ENCODE peak calls at places on chromosomes 2 and 18, in five cellular contexts. B, E, W, A and C are unnamed samples.

GRCh38 chr2:55054476-55054875 is 4.2 kb upstream of the RTN4 start:
- DNase-seq in A (no peak), B (no peak), E (no peak), W (no peak), C (no peak)

GRCh38 chr2:140882671-140883620 is 1247.9 kb downstream of the LRP1B start:
- DNase-seq in E (no peak), B (no peak), W (peak), A (no peak), C (no peak)

GRCh38 chr2:77192811-77193289 is 329.3 kb downstream of the LRRTM4 start:
- DNase-seq in A (no peak), W (no peak), E (no peak), B (no peak), C (no peak)

GRCh38 chr2:106095478-106096392 is 98.4 kb downstream of the UXS1 start:
- DNase-seq in B (no peak), W (no peak), A (no peak), E (no peak), C (no peak)

GRCh38 chr2:136116111-136116812 is 1.7 kb downstream of the CXCR4 start:
- DNase-seq in E (peak), B (no peak), A (peak), W (no peak), C (no peak)

GRCh38 chr2:170155022-170155722 is 22.8 kb upstream of the MYO3B start:
- DNase-seq in W (peak), B (no peak), A (peak), E (peak), C (no peak)

GRCh38 chr18:48705043-48705442 is 166.2 kb downstream of the CTIF start:
- DNase-seq in W (no peak), E (no peak), A (no peak), B (no peak), C (no peak)

GRCh38 chr2:231223458-231223970 is 25.1 kb downstream of the ARMC9 start:
- DNase-seq in A (no peak), W (peak), B (no peak), E (no peak), C (no peak)

GRCh38 chr18:35183846-35184245 is 57.0 kb upstream of the ZNF397 start:
- DNase-seq in E (no peak), A (no peak), B (no peak), W (no peak), C (no peak)
- TF ChIP-seq CEBPB in E (no peak), A (no peak), B (no peak), W (no peak), C (no peak)

GRCh38 chr2:165794520-165794882 is 454 bp upstream of the GALNT3 start:
- DNase-seq in B (no peak), E (no peak), W (peak), A (no peak), C (peak)
- TF ChIP-seq CEBPB in B (no peak), E (no peak), W (peak), A (no peak), C (no peak)

DNA sequence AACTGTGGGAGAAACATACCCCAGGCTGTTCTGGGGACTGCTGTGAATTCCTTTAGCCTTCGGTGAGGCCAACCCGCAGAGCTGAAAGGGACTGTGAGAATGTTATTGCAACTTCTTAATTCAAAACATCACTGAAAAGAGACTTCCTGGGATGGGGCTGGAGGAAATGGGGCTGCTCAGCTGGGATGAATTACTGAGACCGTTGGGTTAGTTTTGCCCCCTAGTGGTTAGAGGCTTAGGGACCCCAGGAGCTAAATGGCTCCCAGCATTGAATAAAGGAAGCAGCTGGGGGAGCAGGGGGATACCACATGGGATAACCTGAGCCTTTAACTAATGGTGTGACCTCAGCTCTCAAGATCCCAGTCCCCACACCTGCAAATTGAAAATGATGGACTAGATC is 941.1 kb upstream of the FANCL start:
- DNase-seq in E (peak), W (peak), A (peak), B (peak), C (no peak)
- TF ChIP-seq CEBPB in E (no peak), W (no peak), A (no peak), B (no peak), C (no peak)

DNA sequence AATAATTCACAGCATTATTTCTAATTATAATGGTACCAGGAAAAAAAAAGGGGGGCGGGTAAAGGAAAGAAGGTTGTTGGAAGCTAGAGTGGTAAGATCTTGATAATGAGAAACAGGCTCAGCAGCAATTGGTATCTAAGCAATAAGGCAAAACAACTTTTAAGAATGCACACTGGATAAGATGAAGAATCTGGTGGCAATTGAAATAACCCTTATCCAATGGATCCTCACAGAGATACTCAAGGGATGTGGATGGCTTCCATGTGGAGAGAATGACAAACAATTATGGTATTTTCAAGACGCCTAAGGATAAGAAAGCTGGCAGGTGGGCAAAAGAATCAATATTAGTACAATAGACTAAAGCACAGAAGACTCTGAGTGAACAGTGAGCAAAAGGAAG is 153.6 kb downstream of the UPP2 start:
- DNase-seq in B (no peak), A (no peak), E (no peak), W (no peak), C (no peak)
- TF ChIP-seq CEBPB in B (no peak), A (no peak), E (no peak), W (no peak), C (no peak)

GRCh38 chr18:45760443-45761036 is 36.6 kb downstream of the SLC14A1 start:
- DNase-seq in E (no peak), A (peak), B (no peak), W (peak), C (no peak)
- TF ChIP-seq CEBPB in E (no peak), A (no peak), B (no peak), W (no peak), C (no peak)

DNA sequence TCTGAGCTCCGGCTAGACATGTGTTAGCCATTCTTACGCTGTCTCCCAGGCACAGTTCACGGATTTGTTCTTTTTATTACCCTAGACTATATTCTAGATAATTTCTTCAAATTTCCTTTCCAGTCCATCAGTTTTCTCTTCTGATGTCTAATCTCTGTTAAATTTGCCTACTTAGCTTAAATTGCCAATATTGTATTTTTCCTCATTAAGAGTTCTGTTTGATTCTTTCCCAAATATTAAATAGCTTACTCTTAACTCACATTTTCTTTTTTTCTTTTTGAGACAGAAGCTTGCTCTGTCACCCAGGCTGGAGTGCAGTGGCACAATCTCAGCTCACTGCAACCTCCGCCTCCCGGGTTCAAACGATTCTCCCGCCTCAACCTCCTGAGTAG is 21.2 kb downstream of the CROCC2 start:
- DNase-seq in B (no peak), W (no peak), E (no peak), A (no peak), C (no peak)
- TF ChIP-seq CEBPB in B (no peak), W (no peak), E (no peak), A (no peak), C (no peak)

GRCh38 chr2:127324635-127325034 is 30.7 kb upstream of the ERCC3 start:
- DNase-seq in A (peak), E (peak), W (peak), B (peak), C (no peak)
- TF ChIP-seq CEBPB in A (no peak), E (no peak), W (no peak), B (peak), C (peak)

DNA sequence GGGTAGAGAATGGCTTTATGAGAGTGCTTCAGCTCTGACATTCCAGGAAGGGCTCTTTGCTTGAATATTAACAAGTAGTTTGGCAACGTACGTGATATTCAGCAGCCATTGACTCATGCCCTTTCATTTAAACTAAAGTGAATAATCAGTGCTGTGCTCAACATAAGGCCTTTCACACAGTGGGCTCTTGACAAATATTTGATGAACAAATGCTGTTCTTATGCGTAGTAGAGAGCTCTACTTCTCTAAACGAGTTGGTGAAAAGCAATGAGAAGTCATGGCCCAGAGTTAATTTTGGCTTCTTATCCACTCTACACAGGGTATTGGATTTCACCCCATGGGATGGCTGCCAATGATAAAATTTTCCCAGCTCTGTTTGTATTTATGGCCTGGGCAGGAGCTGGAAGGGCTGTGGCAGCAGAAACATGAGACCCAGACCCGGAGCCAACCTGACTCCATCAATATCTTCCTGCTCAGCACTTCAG is 338.9 kb downstream of the CCDC85A start:
- DNase-seq in E (peak), A (no peak), B (no peak), W (peak), C (no peak)
- TF ChIP-seq CEBPB in E (no peak), A (no peak), B (no peak), W (no peak), C (no peak)

DNA sequence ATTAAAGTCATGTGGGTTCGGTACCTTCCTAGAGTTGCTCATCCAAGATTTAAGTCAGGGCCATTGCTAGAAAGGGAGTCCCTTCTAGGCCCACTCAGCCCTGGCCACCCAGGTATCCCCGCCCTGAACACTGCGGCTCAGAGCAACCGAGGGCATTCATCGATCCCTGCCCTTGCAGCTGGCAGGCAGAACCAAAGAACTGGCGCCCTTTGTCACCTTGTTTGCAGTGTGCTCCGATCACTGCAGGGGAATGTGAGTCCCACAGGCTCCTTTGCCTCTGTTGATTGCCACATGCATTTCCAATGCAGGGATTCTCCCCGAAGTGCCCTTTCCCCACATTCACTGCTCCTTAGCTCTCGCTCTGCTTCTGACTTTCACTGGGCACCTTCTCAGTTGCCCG is 108.5 kb downstream of the CMPK2 start:
- DNase-seq in W (no peak), E (no peak), B (no peak), A (no peak), C (no peak)
- TF ChIP-seq CEBPB in W (no peak), E (no peak), B (peak), A (no peak), C (no peak)

DNA sequence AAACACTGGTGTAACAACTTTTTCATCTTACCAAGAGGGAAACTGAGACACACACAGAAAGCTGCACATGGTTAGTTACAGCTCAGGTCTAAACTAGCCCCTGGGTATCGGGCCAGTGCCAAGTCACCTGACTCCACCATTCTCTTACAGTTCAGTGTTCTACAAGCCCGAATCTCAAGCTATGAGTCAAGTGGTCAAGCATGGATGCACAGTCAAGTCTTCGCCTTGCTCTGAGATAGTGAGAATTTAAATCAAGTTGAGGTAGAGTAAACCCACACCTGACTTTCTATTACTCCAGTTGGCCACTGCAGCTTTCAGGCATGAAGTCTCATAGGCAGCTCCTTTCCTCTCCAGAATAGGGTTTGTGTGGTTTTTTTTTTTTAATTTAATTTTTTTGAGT is 34.5 kb upstream of the ARL5A start:
- DNase-seq in E (no peak), A (no peak), B (no peak), W (no peak), C (no peak)
- TF ChIP-seq CEBPB in E (no peak), A (no peak), B (no peak), W (no peak), C (no peak)